ENCODE peak calls at places on chromosomes 1 and 21, in nine cellular contexts. C, H, N, Z, Q, R, E, G and S are unnamed samples.

GRCh38 chr21:46023126-46023985 is 41.8 kb downstream of the COL6A1 start:
- DNase-seq in N (no peak), E (no peak), H (no peak), Q (peak; percentile 21), C (no peak), Z (no peak), R (no peak), G (no peak), S (no peak)

GRCh38 chr1:184821658-184822057 is 67.0 kb upstream of the EDEM3 start:
- DNase-seq in R (no peak), Q (no peak), H (no peak), N (no peak), Z (no peak), C (no peak), G (no peak), E (no peak), S (no peak)

GRCh38 chr1:114453361-114453784 is 57.6 kb downstream of the TRIM33 start:
- DNase-seq in C (no peak), Z (no peak), R (no peak), E (no peak), N (no peak), H (no peak), Q (no peak), G (no peak), S (no peak)

GRCh38 chr1:57361516-57361915 is 62.3 kb downstream of the DAB1 start:
- DNase-seq in H (no peak), E (no peak), N (no peak), Q (no peak), Z (no peak), C (no peak), G (no peak), R (no peak), S (no peak)

GRCh38 chr1:185646202-185646683 is 87.9 kb upstream of the HMCN1 start:
- DNase-seq in C (peak; percentile 95), R (peak; percentile 94), G (no peak), Z (peak; percentile 93), E (peak; percentile 89), H (peak; percentile 98), N (no peak), Q (peak; percentile 85), S (peak; percentile 99)

GRCh38 chr1:207309775-207310273 is 11.7 kb upstream of the CD55 start:
- DNase-seq in Z (peak; percentile 38), G (no peak), E (no peak), N (no peak), Q (peak; percentile 37), C (peak; percentile 61), H (peak; percentile 85), R (peak; percentile 37), S (peak; percentile 85)

GRCh38 chr1:203324103-203325003 is 19.0 kb downstream of the BTG2 start:
- DNase-seq in H (no peak), G (no peak), N (no peak), Q (no peak), C (no peak), R (no peak), E (peak; percentile 50), Z (no peak), S (peak; percentile 38)

GRCh38 chr21:45632165-45632896 is 11.2 kb upstream of the PCBP3 start:
- DNase-seq in E (no peak), C (no peak), H (no peak), Z (no peak), G (peak; percentile 62), R (no peak), N (no peak), Q (no peak), S (no peak)

GRCh38 chr1:199123615-199124014 is 484.8 kb downstream of the PTPRC start:
- DNase-seq in N (no peak), H (peak; percentile 38), C (peak; percentile 85), G (no peak), Q (no peak), R (peak; percentile 71), E (no peak), Z (peak; percentile 74), S (peak; percentile 64)

GRCh38 chr1:62229468-62229867 is 34.8 kb downstream of the L1TD1 start:
- DNase-seq in Q (no peak), E (no peak), Z (no peak), H (no peak), R (no peak), C (no peak), G (no peak), N (no peak), S (no peak)

GRCh38 chr1:34701326-34702129 is 53.3 kb upstream of the GJB5 start:
- DNase-seq in G (no peak), Z (no peak), R (no peak), H (no peak), Q (no peak), N (no peak), E (no peak), C (no peak), S (no peak)

GRCh38 chr1:230350208-230350921 is 75.8 kb downstream of the PGBD5 start:
- DNase-seq in N (no peak), G (no peak), Z (no peak), E (no peak), R (no peak), C (peak; percentile 20), Q (no peak), H (no peak), S (peak; percentile 13)

GRCh38 chr1:47617381-47618221 is 179.8 kb downstream of the FOXD2 start:
- DNase-seq in H (no peak), R (no peak), E (no peak), Q (no peak), G (peak; percentile 75), Z (no peak), C (no peak), N (no peak), S (no peak)

GRCh38 chr1:48718116-48718630 is 58.5 kb downstream of the BEND5 start:
- DNase-seq in Q (no peak), G (no peak), H (no peak), R (no peak), C (no peak), E (no peak), N (no peak), Z (no peak), S (no peak)

GRCh38 chr1:65629788-65630187 is 162.9 kb upstream of the PDE4B start:
- DNase-seq in Z (no peak), Q (no peak), N (no peak), E (no peak), C (no peak), H (no peak), G (no peak), R (no peak), S (no peak)

GRCh38 chr1:8590696-8591351 is 226.6 kb downstream of the RERE start:
- DNase-seq in R (no peak), Q (peak; percentile 41), E (no peak), N (no peak), G (no peak), Z (no peak), C (no peak), H (no peak), S (peak; percentile 6)

DNA sequence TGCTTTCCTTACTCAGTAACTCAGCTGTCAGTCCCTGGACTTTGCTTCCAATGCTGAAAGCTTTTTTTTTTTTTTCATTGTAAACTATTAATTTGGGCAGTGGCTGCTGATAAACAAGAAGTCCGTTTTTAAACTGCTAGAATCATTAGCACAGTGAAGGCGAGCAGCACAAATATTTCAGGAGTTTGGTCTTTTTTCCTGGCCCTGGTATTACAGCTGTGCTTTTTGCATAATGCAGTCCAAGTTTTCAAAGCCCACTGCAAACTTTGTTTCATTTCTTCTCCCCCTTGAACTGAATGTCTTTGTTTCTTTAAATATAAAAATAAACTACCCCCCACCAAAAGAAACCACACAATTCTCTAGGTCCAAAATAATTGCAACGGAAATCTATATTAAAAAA is 6.6 kb downstream of the GLIS1 start:
- DNase-seq in G (no peak), C (no peak), N (no peak), Z (no peak), H (no peak), E (no peak), Q (no peak), R (peak; percentile 15), S (peak; percentile 46)
- H3K4me3 ChIP-seq in G (no peak overlapping the region), C (no peak overlapping the region), N (no peak overlapping the region), Z (no peak overlapping the region), H (no peak overlapping the region), E (no peak overlapping the region), Q (no peak overlapping the region), R (no peak overlapping the region), S (no peak overlapping the region)

GRCh38 chr21:41970099-41970391 is 16.2 kb upstream of the C2CD2 start:
- DNase-seq in E (no peak), Q (no peak), C (no peak), Z (no peak), R (no peak), N (no peak), G (peak; percentile 74), H (no peak), S (no peak)
- TF ChIP-seq CTCF in E (no peak), Q (no peak), C (no peak), Z (no peak), R (no peak), N (no peak), G (no peak), H (no peak), S (no peak)

GRCh38 chr1:201295346-201295745 is 12.0 kb downstream of the PKP1 start:
- DNase-seq in G (no peak), R (no peak), C (no peak), H (no peak), Q (no peak), E (peak; percentile 60), Z (no peak), N (no peak), S (no peak)
- H3K4me3 ChIP-seq in G (no peak overlapping the region), R (no peak overlapping the region), C (no peak overlapping the region), H (no peak overlapping the region), Q (no peak overlapping the region), E (no peak overlapping the region), Z (no peak overlapping the region), N (no peak overlapping the region), S (no peak overlapping the region)

DNA sequence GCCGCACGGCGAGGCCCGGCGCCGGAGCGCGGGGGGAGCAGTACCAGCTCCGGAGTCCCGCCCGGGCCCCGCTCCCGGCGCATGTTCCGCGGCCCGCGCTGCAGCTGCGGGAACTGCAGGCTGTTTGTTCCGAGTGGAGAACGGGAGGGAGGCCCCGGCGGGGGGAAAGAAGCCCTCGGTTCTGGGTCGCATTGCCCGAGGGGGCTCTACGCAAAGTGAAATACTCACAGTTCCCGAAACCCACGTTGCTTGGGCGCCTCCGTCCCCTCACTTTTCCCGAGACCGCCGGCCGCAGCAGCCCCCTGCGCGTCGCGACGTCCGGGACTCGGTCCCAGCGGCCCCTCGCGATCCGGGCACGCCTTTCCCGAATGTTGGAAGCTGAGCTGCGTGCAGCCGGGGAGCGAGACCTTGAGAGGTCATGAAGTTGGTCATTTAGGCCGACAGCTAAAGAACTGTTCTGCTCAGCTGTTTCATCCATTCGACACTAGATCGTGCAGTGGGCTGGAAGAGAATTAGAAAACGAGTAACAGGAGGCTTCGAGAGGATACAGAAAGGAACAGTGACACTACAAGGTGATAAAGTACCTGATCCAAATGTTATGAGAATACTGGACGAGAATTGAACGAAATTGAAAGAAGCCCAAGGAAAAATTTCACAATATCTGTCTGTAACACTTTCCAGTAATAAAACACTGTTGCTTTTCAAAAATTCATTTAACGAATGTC is 596 bp upstream of the LIN9 start:
- DNase-seq in C (peak; percentile 21), Z (no peak), E (peak; percentile 57), N (peak; percentile 20), G (no peak), R (peak; percentile 47), H (no peak), Q (peak; percentile 65), S (no peak)
- TF ChIP-seq CTCF in C (no peak), Z (peak; percentile 20), E (no peak), N (peak; percentile 55), G (peak; percentile 22), R (peak; percentile 3), H (peak; percentile 29), Q (no peak), S (peak; percentile 29)

GRCh38 chr1:41381691-41382530 is 20.7 kb downstream of the FOXO6 start:
- DNase-seq in N (no peak), G (no peak), Z (no peak), R (peak; percentile 35), C (peak; percentile 28), Q (peak; percentile 49), E (peak; percentile 78), H (no peak), S (peak; percentile 51)
- H3K4me3 ChIP-seq in N (peak overlapping the region; percentile 69), G (peak overlapping the region; percentile 80), Z (peak overlapping the region; percentile 48), R (no peak overlapping the region), C (peak overlapping the region; percentile 12), Q (no peak overlapping the region), E (peak overlapping the region; percentile 52), H (peak overlapping the region; percentile 29), S (peak overlapping the region; percentile 4)